ENCODE peak calls at places on chromosomes 13 and 19, in ten cellular contexts. D, R, E, V, F, Z, U, Y, C and O are unnamed samples.

GRCh38 chr19:20271215-20271926 is 104.4 kb downstream of the ZNF486 start:
- DNase-seq in D (no peak), R (no peak), E (no peak), V (no peak), F (no peak), Z (no peak), U (no peak), Y (no peak), C (no peak), O (no peak)

GRCh38 chr19:10896851-10897526 is 25.6 kb downstream of the CARM1 start:
- DNase-seq in D (no peak), R (no peak), E (no peak), V (no peak), F (no peak), Z (peak; percentile 38), U (no peak), Y (no peak), C (no peak), O (no peak)

GRCh38 chr19:1437609-1438008 is 587 bp upstream of the RPS15 start:
- DNase-seq in D (no peak), R (no peak), E (no peak), V (no peak), F (no peak), Z (no peak), U (no peak), Y (no peak), C (no peak), O (no peak)

GRCh38 chr13:59745395-59745788 is 418.3 kb downstream of the DIAPH3 start:
- DNase-seq in D (no peak), R (no peak), E (no peak), V (peak; percentile 21), F (no peak), Z (no peak), U (no peak), Y (no peak), C (no peak), O (no peak)

GRCh38 chr13:29532136-29532535 is 63.4 kb downstream of the SLC7A1 start:
- DNase-seq in D (no peak), R (no peak), E (no peak), V (no peak), F (no peak), Z (no peak), U (no peak), Y (no peak), C (no peak), O (no peak)

GRCh38 chr19:15262011-15262410 is 29.8 kb upstream of the EPHX3 start:
- DNase-seq in D (no peak), R (no peak), E (no peak), V (no peak), F (no peak), Z (no peak), U (no peak), Y (no peak), C (no peak), O (no peak)

GRCh38 chr13:40662866-40663265 is 3.6 kb downstream of the FOXO1 start:
- DNase-seq in D (peak; percentile 47), R (no peak), E (peak; percentile 19), V (peak; percentile 21), F (peak; percentile 9), Z (no peak), U (peak; percentile 44), Y (no peak), C (no peak), O (no peak)

GRCh38 chr13:43573361-43573740 is 213.4 kb downstream of the ENOX1 start:
- DNase-seq in D (no peak), R (no peak), E (no peak), V (peak; percentile 28), F (peak; percentile 25), Z (no peak), U (no peak), Y (no peak), C (no peak), O (no peak)

GRCh38 chr19:1863638-1864479 is 480 bp upstream of the KLF16 start:
- DNase-seq in D (peak; percentile 96), R (peak; percentile 84), E (peak; percentile 98), V (peak; percentile 95), F (peak; percentile 93), Z (peak; percentile 98), U (peak; percentile 97), Y (peak; percentile 92), C (peak; percentile 70), O (peak; percentile 90)

GRCh38 chr19:708154-709141 is at the start of gene PALM:
- DNase-seq in D (no peak), R (no peak), E (peak; percentile 80), V (no peak), F (no peak), Z (no peak), U (no peak), Y (peak; percentile 54), C (no peak), O (no peak)

GRCh38 chr13:113053801-113054604 is 51.6 kb upstream of the F7 start:
- DNase-seq in D (no peak), R (no peak), E (no peak), V (no peak), F (no peak), Z (no peak), U (no peak), Y (no peak), C (no peak), O (no peak)

GRCh38 chr19:1177322-1178114 is 3.5 kb upstream of the SBNO2 start:
- DNase-seq in D (no peak), R (no peak), E (no peak), V (peak; percentile 97), F (peak; percentile 94), Z (no peak), U (no peak), Y (no peak), C (no peak), O (peak; percentile 87)

GRCh38 chr19:38290631-38291147 is 13.4 kb upstream of the C19orf33 start:
- DNase-seq in D (no peak), R (no peak), E (no peak), V (peak; percentile 96), F (peak; percentile 76), Z (no peak), U (no peak), Y (no peak), C (no peak), O (peak; percentile 91)

GRCh38 chr19:4523306-4524110 is 5.2 kb upstream of the PLIN4 start:
- DNase-seq in D (no peak), R (no peak), E (peak; percentile 37), V (peak; percentile 36), F (no peak), Z (no peak), U (peak; percentile 65), Y (peak; percentile 67), C (no peak), O (peak; percentile 46)

GRCh38 chr13:111517641-111518010 is 197.2 kb downstream of the TEX29 start:
- DNase-seq in D (no peak), R (no peak), E (no peak), V (no peak), F (no peak), Z (no peak), U (no peak), Y (no peak), C (no peak), O (no peak)

GRCh38 chr19:44813331-44814131 is 4.6 kb downstream of the BCAM start:
- DNase-seq in D (no peak), R (no peak), E (no peak), V (no peak), F (no peak), Z (no peak), U (no peak), Y (no peak), C (no peak), O (no peak)

GRCh38 chr19:40530091-40530901 is 46.4 kb upstream of the SHKBP1 start:
- DNase-seq in D (peak; percentile 33), R (no peak), E (peak; percentile 89), V (no peak), F (no peak), Z (peak; percentile 77), U (peak; percentile 28), Y (peak; percentile 74), C (no peak), O (no peak)

GRCh38 chr19:35310331-35310730 is 18.4 kb downstream of the MAG start:
- DNase-seq in D (no peak), R (no peak), E (no peak), V (no peak), F (no peak), Z (no peak), U (no peak), Y (no peak), C (no peak), O (peak; percentile 37)

GRCh38 chr13:23440821-23441608 is 7.5 kb upstream of the SACS start:
- DNase-seq in D (no peak), R (no peak), E (no peak), V (peak; percentile 56), F (no peak), Z (no peak), U (no peak), Y (no peak), C (no peak), O (no peak)

GRCh38 chr19:8391274-8392016 is 1.3 kb downstream of the RAB11B start:
- DNase-seq in D (no peak), R (no peak), E (no peak), V (no peak), F (no peak), Z (no peak), U (no peak), Y (no peak), C (no peak), O (no peak)

GRCh38 chr19:5145521-5146511 is 176.9 kb downstream of the KDM4B start:
- DNase-seq in D (peak; percentile 9), R (no peak), E (no peak), V (no peak), F (no peak), Z (no peak), U (no peak), Y (no peak), C (no peak), O (no peak)

GRCh38 chr13:51556740-51557139 is 27.5 kb upstream of the WDFY2 start:
- DNase-seq in D (no peak), R (no peak), E (no peak), V (peak; percentile 99), F (peak; percentile 53), Z (no peak), U (no peak), Y (no peak), C (no peak), O (no peak)

GRCh38 chr19:45528744-45529453 is 21.6 kb downstream of the VASP start:
- DNase-seq in D (no peak), R (no peak), E (peak; percentile 91), V (peak; percentile 92), F (peak; percentile 93), Z (peak; percentile 60), U (peak; percentile 30), Y (no peak), C (no peak), O (peak; percentile 85)

GRCh38 chr19:5801796-5802616 is 2.9 kb upstream of the NRTN start:
- DNase-seq in D (no peak), R (no peak), E (peak; percentile 91), V (no peak), F (no peak), Z (peak; percentile 96), U (peak; percentile 53), Y (no peak), C (no peak), O (no peak)

GRCh38 chr13:59890064-59890463 is 273.7 kb downstream of the DIAPH3 start:
- DNase-seq in D (no peak), R (no peak), E (no peak), V (no peak), F (no peak), Z (peak; percentile 22), U (no peak), Y (no peak), C (no peak), O (no peak)

GRCh38 chr13:31761951-31762350 is 22.6 kb downstream of the RXFP2 start:
- DNase-seq in D (no peak), R (no peak), E (no peak), V (no peak), F (no peak), Z (no peak), U (no peak), Y (no peak), C (no peak), O (no peak)

GRCh38 chr13:85974604-85975366 is 175.6 kb upstream of the SLITRK6 start:
- DNase-seq in D (no peak), R (no peak), E (no peak), V (peak; percentile 64), F (peak; percentile 10), Z (no peak), U (no peak), Y (no peak), C (no peak), O (no peak)

GRCh38 chr13:76129305-76130040 is 493.3 kb downstream of the LMO7 start:
- DNase-seq in D (no peak), R (no peak), E (peak; percentile 77), V (no peak), F (no peak), Z (peak; percentile 75), U (no peak), Y (no peak), C (no peak), O (no peak)